ENCODE peak calls at places on chromosome 22, in ten cellular contexts. D is heart left ventricle, K is cardiac muscle cell, A is PC-3, S is psoas muscle, V is uterus, G is left ventricle myocardium inferior, T is cardiac fibroblast, L is HL-60, J is AG04450. H is an unnamed sample.

GRCh38 chr22:23058481-23059336 is 11.6 kb upstream of the GNAZ start:
- DNase-seq in D (peak), K (no peak), A (peak), S (peak), V (no peak), G (no peak), T (no peak), L (no peak), J (no peak), H (no peak)

GRCh38 chr22:17706451-17706900 is 67.8 kb downstream of the BID start:
- DNase-seq in D (peak), K (no peak), A (peak), S (no peak), V (peak), G (no peak), T (peak), L (peak), J (peak), H (peak)

GRCh38 chr22:39808087-39808486 is 85.5 kb downstream of the ENTHD1 start:
- DNase-seq in D (no peak), K (no peak), A (peak), S (no peak), V (no peak), G (no peak), T (peak), L (no peak), J (no peak), H (peak)

GRCh38 chr22:41240377-41241132 is at the start of gene CHADL:
- DNase-seq in D (no peak), K (no peak), A (no peak), S (no peak), V (no peak), G (no peak), T (no peak), L (no peak), J (no peak), H (no peak)

GRCh38 chr22:42344391-42344861 is 74.0 kb upstream of the TCF20 start:
- DNase-seq in D (no peak), K (no peak), A (no peak), S (peak), V (peak), G (peak), T (no peak), L (no peak), J (no peak), H (peak)

GRCh38 chr22:21951931-21952465 is 650 bp downstream of the PPM1F start:
- DNase-seq in D (peak), K (peak), A (peak), S (peak), V (no peak), G (peak), T (peak), L (peak), J (peak), H (peak)

GRCh38 chr22:40635940-40636379 is 559 bp downstream of the MRTFA start:
- DNase-seq in D (no peak), K (no peak), A (no peak), S (peak), V (no peak), G (no peak), T (no peak), L (no peak), J (no peak), H (peak)

GRCh38 chr22:26615149-26615548 is 2.7 kb downstream of the CRYBB1 start:
- DNase-seq in D (no peak), K (no peak), A (no peak), S (no peak), V (no peak), G (no peak), T (no peak), L (no peak), J (no peak), H (no peak)

GRCh38 chr22:41862530-41863266 is 29.8 kb downstream of the SREBF2 start:
- DNase-seq in D (no peak), K (peak), A (no peak), S (no peak), V (no peak), G (no peak), T (no peak), L (no peak), J (no peak), H (no peak)

GRCh38 chr22:33756508-33756949 is 163.7 kb downstream of the LARGE1 start:
- DNase-seq in D (peak), K (peak), A (no peak), S (no peak), V (no peak), G (no peak), T (no peak), L (no peak), J (no peak), H (no peak)

GRCh38 chr22:21807545-21807944 is 59.9 kb downstream of the MAPK1 start:
- DNase-seq in D (no peak), K (no peak), A (peak), S (no peak), V (no peak), G (no peak), T (no peak), L (no peak), J (no peak), H (no peak)

GRCh38 chr22:33579448-33580093 is 340.7 kb downstream of the LARGE1 start:
- DNase-seq in D (peak), K (peak), A (peak), S (peak), V (peak), G (peak), T (peak), L (peak), J (no peak), H (peak)

GRCh38 chr22:44542561-44543222 is 44.7 kb upstream of the RTL6 start:
- DNase-seq in D (no peak), K (no peak), A (no peak), S (no peak), V (no peak), G (no peak), T (no peak), L (no peak), J (no peak), H (no peak)

GRCh38 chr22:38223289-38223960 is 21.6 kb downstream of the MAFF start:
- DNase-seq in D (no peak), K (no peak), A (no peak), S (no peak), V (no peak), G (no peak), T (no peak), L (no peak), J (no peak), H (no peak)

GRCh38 chr22:44734801-44735517 is 17.4 kb upstream of the ARHGAP8 start:
- DNase-seq in D (no peak), K (no peak), A (no peak), S (no peak), V (no peak), G (no peak), T (no peak), L (no peak), J (no peak), H (no peak)

GRCh38 chr22:33526434-33527107 is 393.7 kb downstream of the LARGE1 start:
- DNase-seq in D (no peak), K (no peak), A (no peak), S (no peak), V (no peak), G (no peak), T (no peak), L (no peak), J (no peak), H (no peak)

GRCh38 chr22:42932857-42933782 is 76.0 kb upstream of the ARFGAP3 start:
- DNase-seq in D (peak), K (no peak), A (no peak), S (no peak), V (no peak), G (no peak), T (peak), L (no peak), J (no peak), H (peak)

GRCh38 chr22:25953919-25954318 is 211.9 kb downstream of the MYO18B start:
- DNase-seq in D (no peak), K (no peak), A (no peak), S (no peak), V (no peak), G (no peak), T (no peak), L (no peak), J (no peak), H (no peak)

GRCh38 chr22:43777204-43777671 is 34.9 kb downstream of the EFCAB6 start:
- DNase-seq in D (no peak), K (no peak), A (peak), S (no peak), V (peak), G (no peak), T (peak), L (no peak), J (peak), H (peak)

GRCh38 chr22:34055525-34056200 is 135.4 kb upstream of the LARGE1 start:
- DNase-seq in D (no peak), K (peak), A (no peak), S (no peak), V (no peak), G (no peak), T (peak), L (peak), J (no peak), H (no peak)

GRCh38 chr22:42757475-42757874 is 36.8 kb upstream of the A4GALT start:
- DNase-seq in D (no peak), K (no peak), A (no peak), S (no peak), V (no peak), G (no peak), T (peak), L (no peak), J (no peak), H (no peak)

GRCh38 chr22:25125693-25126357 is 73.8 kb upstream of the CRYBB3 start:
- DNase-seq in D (no peak), K (no peak), A (no peak), S (no peak), V (no peak), G (no peak), T (no peak), L (no peak), J (no peak), H (no peak)

GRCh38 chr22:25196326-25196725 is 3.3 kb upstream of the CRYBB3 start:
- DNase-seq in D (no peak), K (no peak), A (no peak), S (no peak), V (no peak), G (no peak), T (no peak), L (no peak), J (no peak), H (no peak)

GRCh38 chr22:38305481-38306448 is 11.5 kb downstream of the CSNK1E start:
- DNase-seq in D (no peak), K (no peak), A (no peak), S (no peak), V (no peak), G (no peak), T (peak), L (no peak), J (no peak), H (peak)

GRCh38 chr22:11616811-11617210 is 3911.2 kb upstream of the OR11H1 start:
- DNase-seq in D (no peak), K (no peak), A (no peak), S (no peak), V (no peak), G (no peak), T (no peak), L (no peak), J (peak), H (peak)

GRCh38 chr22:24033731-24034130 is 22.6 kb downstream of the CABIN1 start:
- DNase-seq in D (no peak), K (no peak), A (no peak), S (no peak), V (no peak), G (no peak), T (no peak), L (no peak), J (no peak), H (no peak)

GRCh38 chr22:35749808-35750207 is 32.1 kb downstream of the APOL5 start:
- DNase-seq in D (no peak), K (peak), A (no peak), S (no peak), V (no peak), G (no peak), T (no peak), L (no peak), J (no peak), H (no peak)

GRCh38 chr22:38864361-38865191 is 7.4 kb downstream of the CBX6 start:
- DNase-seq in D (peak), K (no peak), A (no peak), S (peak), V (peak), G (peak), T (no peak), L (no peak), J (no peak), H (peak)

GRCh38 chr22:43393845-43394474 is 17.9 kb upstream of the MPPED1 start:
- DNase-seq in D (no peak), K (no peak), A (no peak), S (no peak), V (no peak), G (no peak), T (no peak), L (no peak), J (no peak), H (no peak)

GRCh38 chr22:50296658-50297490 is 10.6 kb downstream of the PLXNB2 start:
- DNase-seq in D (no peak), K (no peak), A (no peak), S (no peak), V (no peak), G (peak), T (no peak), L (no peak), J (no peak), H (no peak)

GRCh38 chr22:44968736-44969135 is 41.1 kb downstream of the PHF21B start:
- DNase-seq in D (no peak), K (no peak), A (peak), S (no peak), V (no peak), G (no peak), T (no peak), L (no peak), J (no peak), H (no peak)

GRCh38 chr22:44698531-44699421 is 3.2 kb upstream of the PRR5 start:
- DNase-seq in D (no peak), K (peak), A (no peak), S (no peak), V (peak), G (no peak), T (peak), L (no peak), J (peak), H (peak)

GRCh38 chr22:44975444-44976262 is 34.2 kb downstream of the PHF21B start:
- DNase-seq in D (peak), K (peak), A (peak), S (peak), V (peak), G (peak), T (peak), L (peak), J (peak), H (peak)

GRCh38 chr22:22769434-22770279 is 118.0 kb upstream of the IGLL5 start:
- DNase-seq in D (no peak), K (no peak), A (no peak), S (no peak), V (no peak), G (no peak), T (peak), L (no peak), J (no peak), H (no peak)

GRCh38 chr22:39502789-39503464 is 837 bp downstream of the MIEF1 start:
- DNase-seq in D (no peak), K (no peak), A (no peak), S (peak), V (no peak), G (no peak), T (peak), L (no peak), J (no peak), H (no peak)

GRCh38 chr22:44702479-44703219 is 645 bp downstream of the PRR5 start:
- DNase-seq in D (no peak), K (peak), A (peak), S (no peak), V (no peak), G (no peak), T (no peak), L (peak), J (no peak), H (no peak)

GRCh38 chr22:40557972-40558371 is 78.5 kb downstream of the MRTFA start:
- DNase-seq in D (no peak), K (no peak), A (no peak), S (no peak), V (no peak), G (no peak), T (no peak), L (no peak), J (no peak), H (no peak)

GRCh38 chr22:33023119-33023827 is 34.9 kb downstream of the SYN3 start:
- DNase-seq in D (no peak), K (no peak), A (no peak), S (no peak), V (no peak), G (no peak), T (no peak), L (no peak), J (no peak), H (no peak)

GRCh38 chr22:35230417-35230816 is 26.9 kb upstream of the HMGXB4 start:
- DNase-seq in D (no peak), K (no peak), A (no peak), S (no peak), V (no peak), G (no peak), T (no peak), L (no peak), J (no peak), H (no peak)

DNA sequence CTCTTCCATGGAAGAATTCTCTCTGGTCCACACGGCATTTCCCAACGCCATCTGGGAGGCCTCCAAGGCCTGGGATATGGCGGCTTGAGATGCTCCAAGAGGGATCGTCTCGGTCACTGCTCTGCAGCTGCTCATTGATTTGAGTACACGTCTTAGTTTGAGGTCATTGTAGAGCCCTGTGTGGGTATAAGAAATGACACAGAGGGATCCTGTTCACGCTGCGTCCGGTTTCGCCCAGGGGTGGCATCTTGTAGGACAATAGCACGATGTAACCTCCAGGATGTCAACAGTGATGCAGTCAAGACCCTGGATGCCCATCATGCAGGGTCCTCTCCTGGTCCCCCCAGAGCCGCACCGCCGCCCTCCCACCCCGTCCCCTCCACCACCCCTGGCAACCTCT is 564.6 kb downstream of the BRD1 start:
- DNase-seq in D (no peak), K (no peak), A (no peak), S (no peak), V (no peak), G (no peak), T (no peak), L (no peak), J (no peak), H (no peak)
- H3K4me3 ChIP-seq in D (no peak), K (no peak), A (no peak), S (no peak), V (no peak), G (no peak), T (no peak), L (no peak), J (no peak), H (no peak)

DNA sequence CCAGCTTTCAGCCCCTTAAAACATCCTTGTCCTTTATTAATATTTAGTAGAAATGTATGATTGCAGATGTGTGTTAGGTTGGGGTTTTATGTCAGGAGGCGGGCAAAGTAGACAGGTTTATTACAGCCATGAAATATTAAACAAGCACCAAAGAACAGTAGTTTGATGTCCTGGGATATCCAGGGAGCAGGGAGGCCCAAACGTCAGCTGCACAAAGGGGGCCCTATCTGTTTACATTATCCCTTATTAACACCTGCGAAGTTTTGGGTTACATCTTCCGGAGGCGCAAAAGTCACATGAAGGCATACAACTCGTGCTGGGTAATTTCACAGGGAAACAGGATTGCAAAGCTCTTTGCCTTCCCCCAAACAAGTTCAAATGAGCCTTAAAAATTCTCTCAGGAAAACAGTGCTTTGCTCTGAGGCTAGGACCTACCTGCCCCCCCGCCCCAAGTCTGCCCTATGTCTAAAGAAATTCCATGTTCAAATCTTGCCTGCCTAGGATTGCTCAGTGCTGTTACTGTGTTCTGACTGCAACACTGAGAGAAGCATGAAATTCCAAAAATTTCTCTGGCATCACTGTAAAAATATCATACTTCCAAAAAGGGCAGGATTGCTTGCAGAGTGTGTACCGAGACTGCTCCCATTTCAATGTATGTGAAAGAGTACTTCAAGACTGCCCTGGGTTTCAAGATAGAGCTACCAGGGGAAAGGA is 8.9 kb downstream of the MN1 start:
- DNase-seq in D (no peak), K (no peak), A (no peak), S (no peak), V (no peak), G (no peak), T (no peak), L (no peak), J (no peak), H (no peak)
- TF ChIP-seq CTCF in D (no peak), K (no peak), A (no peak), S (no peak), V (no peak), G (no peak), T (no peak), L (no peak), J (no peak), H (no peak)

DNA sequence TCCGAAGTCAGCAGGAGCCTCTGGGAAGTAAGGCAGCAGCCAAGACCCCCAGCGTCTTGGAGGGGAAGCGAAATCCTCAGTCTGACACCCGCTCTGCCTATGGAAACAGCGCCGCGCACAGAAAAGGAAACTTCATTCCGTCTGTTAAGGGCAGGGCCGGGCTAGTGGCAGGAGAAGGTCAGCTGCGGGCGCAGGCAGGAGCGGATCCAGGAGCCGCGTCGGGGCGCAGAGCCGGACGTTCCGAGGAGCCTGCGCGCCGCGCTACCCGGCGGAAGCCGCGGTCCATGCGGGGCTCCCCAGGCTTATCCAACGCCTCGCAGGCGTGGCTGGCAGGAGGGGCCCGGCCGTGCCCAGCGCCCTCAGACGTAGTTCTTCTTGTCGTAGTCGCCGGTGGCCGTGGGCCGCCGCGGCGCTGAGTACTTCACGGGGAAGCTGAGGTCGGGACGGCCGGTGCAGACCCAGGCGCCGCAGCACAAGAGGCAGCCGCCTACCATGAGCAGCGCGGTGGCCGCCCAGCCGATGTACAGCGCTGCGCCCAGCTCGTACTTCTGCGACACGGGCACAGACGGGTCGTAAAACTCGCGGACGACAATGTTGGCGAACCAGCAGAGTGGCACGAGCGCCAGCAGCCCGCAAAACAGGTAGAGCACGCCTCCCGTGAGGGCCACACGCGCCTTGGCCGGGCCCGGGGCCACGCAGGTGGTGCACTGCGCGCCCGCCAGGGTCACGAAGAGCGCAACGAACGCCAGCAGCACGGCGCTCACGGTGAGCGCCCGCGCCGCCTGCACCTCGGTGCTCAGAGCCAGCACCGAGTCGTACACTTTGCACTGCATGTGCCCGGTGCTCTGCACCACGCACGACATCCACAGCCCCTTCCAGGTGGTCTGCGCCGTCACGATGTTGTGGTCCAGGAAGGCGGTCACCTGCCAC is 705 bp downstream of the CLDN5 start:
- DNase-seq in D (no peak), K (peak), A (no peak), S (no peak), V (no peak), G (no peak), T (peak), L (peak), J (no peak), H (peak)
- H3K4me3 ChIP-seq in D (peak), K (peak), A (no peak), S (peak), V (peak), G (peak), T (peak), L (peak), J (peak), H (peak)

GRCh38 chr22:28440517-28441366 is 238.9 kb downstream of the TTC28 start:
- DNase-seq in D (no peak), K (no peak), A (no peak), S (no peak), V (no peak), G (no peak), T (peak), L (no peak), J (no peak), H (peak)
- TF ChIP-seq CTCF in D (no peak), K (peak), A (no peak), S (no peak), V (no peak), G (no peak), T (no peak), L (no peak), J (peak), H (peak)

H was measured in fibroblast of the aortic adventitia.